ENCODE peak calls at places on chromosomes 6 and 20, in eight cellular contexts. M is endothelial cell of umbilical vein, U is Peyer's patch, O is esophagus muscularis mucosa, F is esophagus squamous epithelium, Y is transverse colon, S is IMR-90, A is body of pancreas. Q is an unnamed sample. For H3K4me1, the result is how much of the 10 kb centered on the place peaks cover.

GRCh38 chr6:141580988-141581387 is 551.7 kb upstream of the GJE1 start:
- DNase-seq in M (no peak), U (no peak), O (no peak), F (no peak), Y (no peak), S (peak), A (no peak), Q (no peak)

GRCh38 chr20:53002786-53003185 is 30.6 kb downstream of the TSHZ2 start:
- DNase-seq in M (no peak), U (no peak), O (no peak), F (no peak), Y (no peak), S (no peak), A (no peak), Q (no peak)

GRCh38 chr6:137589067-137589848 is 95.1 kb upstream of the OLIG3 start:
- DNase-seq in M (peak), U (no peak), O (peak), F (no peak), Y (no peak), S (peak), A (no peak), Q (peak)

GRCh38 chr6:48957781-48958180 is 505.3 kb downstream of the MMUT start:
- DNase-seq in M (no peak), U (no peak), O (no peak), F (no peak), Y (no peak), S (peak), A (no peak), Q (no peak)

GRCh38 chr20:916125-916799 is at the start of gene ANGPT4:
- DNase-seq in M (no peak), U (no peak), O (no peak), F (no peak), Y (no peak), S (no peak), A (no peak), Q (no peak)

GRCh38 chr6:53295176-53295575 is 53.6 kb downstream of the ELOVL5 start:
- DNase-seq in M (no peak), U (no peak), O (no peak), F (no peak), Y (no peak), S (no peak), A (no peak), Q (no peak)

GRCh38 chr6:98777762-98778161 is 56.6 kb upstream of the POU3F2 start:
- DNase-seq in M (no peak), U (no peak), O (no peak), F (no peak), Y (no peak), S (no peak), A (no peak), Q (no peak)

GRCh38 chr6:37077459-37078296 is 72.2 kb downstream of the FGD2 start:
- DNase-seq in M (no peak), U (peak), O (no peak), F (no peak), Y (peak), S (peak), A (peak), Q (peak)

GRCh38 chr6:25329982-25330381 is 50.8 kb downstream of the CARMIL1 start:
- DNase-seq in M (no peak), U (no peak), O (no peak), F (no peak), Y (no peak), S (no peak), A (no peak), Q (no peak)

GRCh38 chr20:59222982-59223610 is 59.5 kb downstream of the ZNF831 start:
- DNase-seq in M (no peak), U (no peak), O (peak), F (no peak), Y (no peak), S (no peak), A (peak), Q (no peak)

GRCh38 chr6:87900160-87900698 is 147.4 kb upstream of the SPACA1 start:
- DNase-seq in M (no peak), U (no peak), O (no peak), F (no peak), Y (no peak), S (no peak), A (no peak), Q (no peak)

GRCh38 chr20:45366192-45366591 is 3.2 kb downstream of the SYS1 start:
- DNase-seq in M (no peak), U (no peak), O (no peak), F (no peak), Y (no peak), S (no peak), A (no peak), Q (no peak)

GRCh38 chr6:1253816-1254215 is 58.1 kb upstream of the FOXQ1 start:
- DNase-seq in M (no peak), U (no peak), O (no peak), F (no peak), Y (no peak), S (no peak), A (no peak), Q (no peak)

GRCh38 chr20:58416832-58417231 is 27.8 kb downstream of the VAPB start:
- DNase-seq in M (no peak), U (no peak), O (no peak), F (no peak), Y (no peak), S (no peak), A (no peak), Q (no peak)

GRCh38 chr6:133947302-133947900 is 5.6 kb upstream of the TBPL1 start:
- DNase-seq in M (no peak), U (no peak), O (no peak), F (no peak), Y (peak), S (no peak), A (peak), Q (no peak)

GRCh38 chr20:35603695-35604443 is 11.8 kb upstream of the SPAG4 start:
- DNase-seq in M (no peak), U (no peak), O (no peak), F (no peak), Y (no peak), S (no peak), A (no peak), Q (no peak)

GRCh38 chr6:124870611-124871201 is 91.5 kb upstream of the RNF217 start:
- DNase-seq in M (peak), U (no peak), O (no peak), F (no peak), Y (no peak), S (peak), A (no peak), Q (no peak)

GRCh38 chr6:163415620-163416379 is 1.3 kb downstream of the QKI start:
- DNase-seq in M (peak), U (peak), O (no peak), F (no peak), Y (peak), S (peak), A (peak), Q (peak)

GRCh38 chr6:15036690-15037245 is 209.1 kb upstream of the JARID2 start:
- DNase-seq in M (no peak), U (no peak), O (no peak), F (no peak), Y (peak), S (no peak), A (peak), Q (peak)

GRCh38 chr6:53793318-53793975 is 1.4 kb upstream of the LRRC1 start:
- DNase-seq in M (peak), U (peak), O (no peak), F (no peak), Y (peak), S (peak), A (peak), Q (peak)

GRCh38 chr20:62369508-62370114 is 2.5 kb upstream of the LAMA5 start:
- DNase-seq in M (no peak), U (no peak), O (no peak), F (no peak), Y (no peak), S (no peak), A (no peak), Q (no peak)

GRCh38 chr6:128696651-128697391 is 176.4 kb upstream of the PTPRK start:
- DNase-seq in M (peak), U (no peak), O (no peak), F (no peak), Y (no peak), S (peak), A (no peak), Q (no peak)

GRCh38 chr20:2234788-2235187 is 61.0 kb upstream of the TGM3 start:
- DNase-seq in M (no peak), U (no peak), O (no peak), F (no peak), Y (no peak), S (no peak), A (no peak), Q (no peak)

GRCh38 chr6:5282191-5282623 is 20.9 kb downstream of the FARS2 start:
- DNase-seq in M (no peak), U (no peak), O (no peak), F (no peak), Y (no peak), S (no peak), A (no peak), Q (no peak)

GRCh38 chr6:63214816-63215215 is 3.5 kb downstream of the FKBP1C start:
- DNase-seq in M (no peak), U (no peak), O (no peak), F (no peak), Y (no peak), S (no peak), A (no peak), Q (no peak)

GRCh38 chr6:167721291-167721690 is 105.4 kb upstream of the AFDN start:
- DNase-seq in M (no peak), U (no peak), O (no peak), F (no peak), Y (no peak), S (no peak), A (no peak), Q (no peak)

GRCh38 chr6:108750801-108751200 is 97.4 kb upstream of the ARMC2 start:
- DNase-seq in M (no peak), U (no peak), O (no peak), F (no peak), Y (no peak), S (no peak), A (no peak), Q (no peak)

GRCh38 chr6:30493643-30494250 is 4.4 kb downstream of the HLA-E start:
- DNase-seq in M (peak), U (no peak), O (no peak), F (no peak), Y (no peak), S (no peak), A (no peak), Q (no peak)

GRCh38 chr6:30490031-30490876 is 945 bp downstream of the HLA-E start:
- DNase-seq in M (peak), U (peak), O (peak), F (peak), Y (peak), S (peak), A (peak), Q (peak)

GRCh38 chr6:30491963-30492616 is 2.8 kb downstream of the HLA-E start:
- DNase-seq in M (no peak), U (no peak), O (no peak), F (no peak), Y (no peak), S (no peak), A (no peak), Q (no peak)

GRCh38 chr6:30485236-30485635 is 4.1 kb upstream of the HLA-E start:
- DNase-seq in M (no peak), U (no peak), O (no peak), F (no peak), Y (no peak), S (no peak), A (no peak), Q (no peak)

GRCh38 chr6:30489081-30490030 is at the start of gene HLA-E:
- DNase-seq in M (peak), U (peak), O (peak), F (peak), Y (peak), S (peak), A (peak), Q (peak)
- TF ChIP-seq POLR2A in M (peak), U (peak), O (peak), F (peak), Y (peak), S (peak), A (peak), Q (peak)

DNA sequence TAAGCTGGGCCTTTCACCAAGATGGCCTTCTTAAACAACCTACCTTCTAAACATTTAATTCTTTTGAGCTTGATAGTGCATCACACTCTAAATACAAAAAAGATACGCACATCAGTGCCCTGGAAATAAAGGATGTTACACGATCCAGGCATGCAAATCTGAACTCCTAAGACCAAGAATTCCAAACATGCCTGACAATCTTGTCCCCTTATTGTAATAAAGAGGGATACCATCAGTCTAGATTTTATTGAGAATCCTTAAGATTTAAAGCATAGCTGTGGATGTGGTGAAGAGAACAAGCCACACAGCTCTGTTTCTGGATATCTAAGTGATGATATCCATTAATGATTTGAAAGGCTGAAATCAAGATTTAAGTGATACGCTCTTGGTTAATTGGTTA is 13.0 kb downstream of the ZNF451 start:
- DNase-seq in M (no peak), U (no peak), O (no peak), F (no peak), Y (no peak), S (peak), A (no peak), Q (no peak)
- TF ChIP-seq CTCF in M (no peak), U (no peak), O (no peak), F (no peak), Y (no peak), S (no peak), A (no peak), Q (no peak)

DNA sequence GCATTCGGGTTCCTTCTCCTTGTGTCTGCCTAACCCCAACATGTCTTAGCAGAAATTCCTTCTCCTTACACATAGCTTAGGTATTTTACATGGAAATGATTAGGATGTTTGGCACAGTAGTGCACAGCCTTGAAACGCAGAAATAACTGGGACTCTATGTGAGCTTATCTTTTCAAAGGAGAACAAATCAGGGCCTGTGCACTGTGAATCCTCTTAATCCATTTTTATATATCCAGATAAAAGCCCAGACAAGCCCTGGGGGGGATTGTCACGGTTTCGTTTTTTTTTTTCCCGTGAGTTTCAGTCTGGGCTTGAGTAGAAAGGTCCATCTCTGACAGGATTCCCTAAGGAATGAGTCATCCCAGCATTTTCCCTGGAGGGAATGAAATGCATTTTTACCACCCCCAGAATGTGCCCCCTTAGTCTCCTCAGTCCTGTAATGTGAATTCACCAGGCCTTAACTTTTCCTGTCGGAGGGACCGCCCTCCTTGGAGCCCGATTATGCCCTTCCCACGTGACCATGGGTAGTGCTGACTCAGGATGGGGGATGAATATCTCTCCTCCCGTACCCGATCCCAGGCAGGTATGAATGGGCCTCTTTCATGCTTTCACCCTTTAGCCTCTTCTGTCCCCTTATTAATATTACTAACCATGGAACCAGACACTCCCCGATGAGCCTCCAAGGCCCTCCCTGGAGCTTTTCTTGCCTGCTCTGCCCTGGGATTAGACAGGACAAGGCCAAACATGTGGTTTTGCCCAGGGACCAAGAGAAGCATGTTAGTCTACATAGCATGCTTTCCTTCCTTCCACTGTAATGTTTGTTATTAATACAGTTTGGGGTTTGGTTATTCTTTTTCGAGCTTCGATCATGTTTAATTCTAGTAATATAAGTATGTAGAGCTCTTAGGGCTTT is 23.9 kb upstream of the NAA20 start:
- DNase-seq in M (peak), U (no peak), O (no peak), F (no peak), Y (no peak), S (peak), A (peak), Q (peak)
- H3K4me1 ChIP-seq in M (under half), U (under half), O (half or more), F (half or more), Y (under half), S (under half), A (under half), Q (under half)

GRCh38 chr6:43053545-43054205 is at the start of gene CUL7:
- DNase-seq in M (peak), U (peak), O (peak), F (peak), Y (peak), S (peak), A (peak), Q (peak)
- TF ChIP-seq POLR2A in M (peak), U (peak), O (peak), F (peak), Y (peak), S (peak), A (peak), Q (peak)

DNA sequence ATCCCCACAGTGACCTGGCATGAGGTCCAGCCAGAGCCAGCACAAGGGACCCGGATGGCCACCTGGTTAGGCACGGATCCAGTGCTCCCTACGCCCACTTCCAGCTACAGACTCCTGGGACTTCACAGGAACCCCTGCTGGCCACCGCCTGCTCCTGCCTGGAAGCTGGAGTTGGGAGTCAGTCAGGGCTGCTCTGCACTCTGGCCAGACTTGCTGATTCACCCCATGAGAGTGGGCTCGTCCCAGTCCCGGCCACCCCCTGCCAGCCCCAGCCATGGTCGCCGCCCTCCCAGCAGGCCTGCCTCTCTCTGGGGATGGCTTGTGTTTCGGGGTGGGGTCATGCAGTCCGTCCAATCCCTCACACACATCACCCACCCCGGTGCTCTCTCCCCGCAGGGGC is 125.8 kb downstream of the DLL1 start:
- DNase-seq in M (no peak), U (no peak), O (no peak), F (no peak), Y (no peak), S (no peak), A (no peak), Q (no peak)
- TF ChIP-seq CTCF in M (no peak), U (no peak), O (no peak), F (no peak), Y (no peak), S (no peak), A (no peak), Q (no peak)

DNA sequence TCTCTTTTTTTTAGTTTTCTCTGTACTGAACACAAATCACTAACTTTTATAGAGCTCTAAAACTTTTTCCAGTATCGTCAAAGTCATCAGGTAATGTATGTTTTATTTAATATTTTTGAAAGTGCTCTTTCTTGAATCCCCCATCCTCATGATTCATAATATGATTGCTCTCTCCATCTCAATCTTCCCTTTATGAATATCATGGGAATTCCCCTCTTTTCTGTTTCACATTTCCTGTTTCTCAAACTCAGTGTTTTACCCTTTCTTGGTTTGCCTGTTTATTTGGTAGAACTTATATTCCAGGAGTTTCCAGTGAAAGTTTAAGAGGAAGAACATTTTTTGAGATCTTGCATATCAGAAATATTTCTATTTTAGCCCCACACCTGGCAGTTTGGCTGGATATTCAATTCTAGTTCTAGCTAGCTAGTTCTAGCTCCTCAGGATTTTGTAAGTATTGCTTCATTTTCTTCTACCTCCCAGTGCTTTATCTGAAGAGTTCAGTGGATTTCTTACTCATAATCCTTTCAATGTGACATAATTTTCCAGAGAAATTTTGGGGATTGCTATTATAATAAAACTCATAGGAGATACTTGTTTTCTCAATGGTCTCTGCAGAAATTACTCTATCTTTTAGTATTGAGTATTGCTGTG is 6.1 kb upstream of the C6orf58 start:
- DNase-seq in M (peak), U (no peak), O (no peak), F (no peak), Y (no peak), S (peak), A (no peak), Q (no peak)
- H3K4me1 ChIP-seq in M (under half), U (under half), O (under half), F (under half), Y (under half), S (under half), A (under half), Q (under half)

DNA sequence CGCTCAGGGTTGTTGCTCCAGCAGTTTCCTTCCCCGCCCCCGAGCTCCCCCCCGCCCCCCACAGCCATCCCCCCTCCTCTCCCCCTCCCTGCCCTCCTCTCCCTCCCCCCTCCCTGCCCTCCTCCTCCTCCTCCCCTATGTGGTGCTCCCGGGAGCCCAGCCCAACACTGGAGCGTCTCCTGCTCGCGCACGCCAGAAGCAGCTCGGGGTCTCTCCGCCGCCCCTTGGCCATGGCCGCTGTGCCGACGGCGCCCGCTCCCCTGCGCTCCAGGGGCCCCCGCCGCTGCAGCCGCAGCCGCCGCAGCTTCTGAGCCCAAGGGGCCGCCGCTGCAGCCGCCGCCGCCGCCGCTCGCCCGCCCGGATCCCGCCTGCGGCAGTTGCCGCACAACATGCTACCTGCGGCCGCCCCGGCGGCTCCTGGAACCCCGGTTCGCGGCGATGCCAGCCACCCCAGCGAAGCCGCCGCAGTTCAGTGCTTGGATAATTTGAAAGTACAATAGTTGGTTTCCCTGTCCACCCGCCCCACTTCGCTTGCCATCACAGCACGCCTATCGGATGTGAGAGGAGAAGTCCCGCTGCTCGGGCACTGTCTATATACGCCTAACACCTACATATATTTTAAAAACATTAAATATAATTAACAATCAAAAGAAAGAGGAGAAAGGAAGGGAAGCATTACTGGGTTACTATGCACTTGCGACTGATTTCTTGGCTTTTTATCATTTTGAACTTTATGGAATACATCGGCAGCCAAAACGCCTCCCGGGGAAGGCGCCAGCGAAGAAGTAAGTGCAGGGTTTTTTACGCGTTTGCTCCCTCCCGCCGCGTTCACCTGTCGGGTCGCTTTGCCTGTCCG is at the start of gene RSPO3:
- DNase-seq in M (peak), U (no peak), O (no peak), F (no peak), Y (peak), S (peak), A (no peak), Q (no peak)
- TF ChIP-seq POLR2A in M (no peak), U (no peak), O (no peak), F (no peak), Y (no peak), S (no peak), A (no peak), Q (no peak)